ENCODE peak calls at places on chromosomes 1 and 21, in ten cellular contexts. K, T, G, C, I, N, U, F, Y and E are unnamed samples.
A peak's percentile ranks its signal among the peaks of the same experiment; 100 is the strongest.

GRCh38 chr1:10341062-10341600 is 57.7 kb upstream of the PGD start:
- DNase-seq in C (no peak), I (no peak), U (no peak), G (no peak), T (no peak), Y (no peak), K (no peak), F (no peak), N (no peak), E (no peak)

GRCh38 chr1:101781437-101781836 is 215.3 kb downstream of the OLFM3 start:
- DNase-seq in F (no peak), N (peak; percentile 33), K (no peak), T (peak; percentile 75), I (no peak), U (no peak), G (peak; percentile 4), Y (no peak), C (peak; percentile 7), E (peak; percentile 9)

GRCh38 chr1:29236993-29237905 is 927 bp downstream of the PTPRU start:
- DNase-seq in C (peak; percentile 77), N (peak; percentile 63), Y (no peak), T (no peak), G (peak; percentile 40), I (no peak), K (no peak), F (peak; percentile 79), U (no peak), E (no peak)

GRCh38 chr21:46017148-46017547 is 35.6 kb downstream of the COL6A1 start:
- DNase-seq in N (no peak), U (no peak), Y (no peak), G (no peak), I (no peak), K (no peak), T (no peak), F (no peak), C (no peak), E (no peak)

GRCh38 chr21:17794631-17795030 is 24.5 kb downstream of the C21orf91 start:
- DNase-seq in N (no peak), T (no peak), G (no peak), C (no peak), I (no peak), U (no peak), F (no peak), K (no peak), Y (no peak), E (no peak)

GRCh38 chr1:22351757-22352080 is 99.9 kb upstream of the ZBTB40 start:
- DNase-seq in F (no peak), G (no peak), U (no peak), Y (no peak), N (no peak), I (no peak), K (no peak), C (peak; percentile 19), T (no peak), E (no peak)

GRCh38 chr21:18253809-18254208 is 9.2 kb downstream of the CHODL start:
- DNase-seq in T (no peak), K (no peak), Y (no peak), C (no peak), G (no peak), U (no peak), F (no peak), I (no peak), N (no peak), E (no peak)

GRCh38 chr1:224629965-224630364 is 13.8 kb downstream of the CNIH3 start:
- DNase-seq in F (no peak), G (no peak), C (no peak), U (no peak), N (no peak), K (no peak), T (no peak), Y (no peak), I (no peak), E (no peak)